ENCODE peak calls at places on chromosomes 12 and 14, in nine cellular contexts. W, J, U, S, O, Y, Z, V and E are unnamed samples.
A peak's percentile ranks its signal among the peaks of the same experiment; 100 is the strongest.

GRCh38 chr12:339557-340195 is 49.4 kb downstream of the KDM5A start:
- DNase-seq in W (no peak), J (no peak), U (no peak), S (no peak), O (no peak), Y (no peak), Z (no peak), V (no peak), E (no peak)

GRCh38 chr12:43151406-43152080 is 400.5 kb downstream of the ADAMTS20 start:
- DNase-seq in W (peak; percentile 82), J (no peak), U (peak; percentile 7), S (no peak), O (no peak), Y (no peak), Z (no peak), V (peak; percentile 78), E (no peak)

GRCh38 chr12:7935773-7936581 is at the start of gene SLC2A3:
- DNase-seq in W (peak; percentile 94), J (peak; percentile 76), U (peak; percentile 90), S (peak; percentile 39), O (peak; percentile 50), Y (peak; percentile 92), Z (peak; percentile 59), V (peak; percentile 86), E (peak; percentile 94)

GRCh38 chr12:110256780-110257431 is 24.1 kb upstream of the ATP2A2 start:
- DNase-seq in W (no peak), J (no peak), U (no peak), S (peak; percentile 51), O (peak; percentile 63), Y (no peak), Z (no peak), V (no peak), E (no peak)

GRCh38 chr12:5784626-5785130 is 160.4 kb downstream of the ANO2 start:
- DNase-seq in W (no peak), J (no peak), U (no peak), S (no peak), O (no peak), Y (no peak), Z (no peak), V (no peak), E (no peak)

GRCh38 chr14:29168149-29168548 is 401.6 kb downstream of the FOXG1 start:
- DNase-seq in W (no peak), J (no peak), U (no peak), S (no peak), O (no peak), Y (no peak), Z (no peak), V (no peak), E (no peak)

GRCh38 chr14:104585966-104586702 is 6.6 kb downstream of the C14orf180 start:
- DNase-seq in W (peak; percentile 42), J (no peak), U (no peak), S (peak; percentile 66), O (peak; percentile 89), Y (no peak), Z (no peak), V (no peak), E (no peak)

GRCh38 chr14:104770851-104771272 is 17.9 kb downstream of the SIVA1 start:
- DNase-seq in W (peak; percentile 49), J (no peak), U (peak; percentile 45), S (no peak), O (peak; percentile 31), Y (no peak), Z (no peak), V (no peak), E (no peak)

GRCh38 chr12:131133994-131134393 is 180.3 kb downstream of the ADGRD1 start:
- DNase-seq in W (no peak), J (no peak), U (no peak), S (no peak), O (no peak), Y (no peak), Z (no peak), V (no peak), E (no peak)

GRCh38 chr12:94994312-94994711 is 9.2 kb downstream of the NDUFA12 start:
- DNase-seq in W (peak; percentile 67), J (no peak), U (no peak), S (no peak), O (no peak), Y (no peak), Z (no peak), V (peak; percentile 79), E (no peak)

GRCh38 chr14:49641697-49642129 is 6.7 kb upstream of the DNAAF2 start:
- DNase-seq in W (no peak), J (no peak), U (no peak), S (no peak), O (peak; percentile 42), Y (no peak), Z (no peak), V (peak; percentile 49), E (peak; percentile 89)

GRCh38 chr12:106066051-106066705 is 72.6 kb downstream of the NUAK1 start:
- DNase-seq in W (no peak), J (no peak), U (no peak), S (no peak), O (no peak), Y (no peak), Z (no peak), V (no peak), E (no peak)

GRCh38 chr12:12676605-12677004 is 19.4 kb downstream of the GPR19 start:
- DNase-seq in W (no peak), J (no peak), U (no peak), S (no peak), O (no peak), Y (no peak), Z (no peak), V (no peak), E (no peak)

GRCh38 chr12:76277480-76277879 is 70.7 kb downstream of the BBS10 start:
- DNase-seq in W (peak; percentile 59), J (no peak), U (no peak), S (no peak), O (no peak), Y (no peak), Z (no peak), V (peak; percentile 93), E (no peak)

GRCh38 chr12:45726594-45727300 is 2.8 kb upstream of the ARID2 start:
- DNase-seq in W (peak; percentile 78), J (peak; percentile 21), U (peak; percentile 51), S (peak; percentile 61), O (peak; percentile 53), Y (no peak), Z (no peak), V (peak; percentile 17), E (peak; percentile 67)

GRCh38 chr12:12379831-12380730 is 23.2 kb downstream of the BORCS5 start:
- DNase-seq in W (peak; percentile 61), J (peak; percentile 39), U (no peak), S (no peak), O (no peak), Y (peak; percentile 87), Z (no peak), V (no peak), E (no peak)

DNA sequence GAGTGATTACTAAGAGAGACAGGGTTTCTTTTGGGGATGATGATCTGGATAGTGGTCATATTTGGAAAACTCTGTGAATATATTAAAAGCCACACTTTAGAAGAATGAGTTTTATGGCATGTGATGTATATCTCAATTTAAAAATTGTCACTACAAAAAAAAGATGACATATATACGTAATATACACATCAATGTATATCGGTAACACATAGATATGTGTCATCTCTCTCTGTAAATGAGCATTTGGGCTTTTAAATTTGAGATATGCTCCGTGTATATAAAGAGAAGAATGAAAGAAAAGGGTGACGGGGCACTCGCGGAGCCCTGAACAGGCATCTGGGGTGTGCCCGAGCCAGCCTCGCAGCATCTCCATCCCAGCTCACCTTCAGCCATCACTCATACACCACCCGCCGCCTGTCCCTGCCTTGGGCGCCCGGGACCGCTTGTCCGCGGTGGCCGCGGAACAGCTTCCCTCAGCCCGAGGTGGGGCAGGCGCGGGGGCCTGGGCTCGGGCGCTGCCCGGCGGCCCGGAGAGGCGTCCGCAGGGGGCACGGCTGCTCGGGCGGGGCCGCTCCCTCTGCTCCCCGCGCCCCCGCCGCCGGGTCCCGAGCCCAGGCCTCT is 592 bp downstream of the SLC41A2 start:
- DNase-seq in W (peak; percentile 55), J (no peak), U (no peak), S (peak; percentile 18), O (no peak), Y (no peak), Z (no peak), V (no peak), E (no peak)
- H3K4me3 ChIP-seq in W (peak overlapping the region; percentile 96), J (peak overlapping the region; percentile 35), U (peak overlapping the region; percentile 58), S (peak overlapping the region; percentile 87), O (peak overlapping the region; percentile 79), Y (no peak overlapping the region), Z (peak overlapping the region; percentile 60), V (peak overlapping the region; percentile 72), E (peak overlapping the region; percentile 94)

GRCh38 chr14:24406416-24406815 is 7.6 kb downstream of the NYNRIN start:
- DNase-seq in W (no peak), J (no peak), U (no peak), S (no peak), O (no peak), Y (no peak), Z (no peak), V (no peak), E (no peak)
- H3K4me1 ChIP-seq in W (peaks cover 10% of the 10 kb centered on the region), J (no peaks in the 10 kb centered on the region), U (no peaks in the 10 kb centered on the region), S (peaks cover 39% of the 10 kb centered on the region), O (peaks cover 6% of the 10 kb centered on the region), Y (no peaks in the 10 kb centered on the region), Z (peaks cover 11% of the 10 kb centered on the region), V (peaks cover 4% of the 10 kb centered on the region), E (no peaks in the 10 kb centered on the region)

DNA sequence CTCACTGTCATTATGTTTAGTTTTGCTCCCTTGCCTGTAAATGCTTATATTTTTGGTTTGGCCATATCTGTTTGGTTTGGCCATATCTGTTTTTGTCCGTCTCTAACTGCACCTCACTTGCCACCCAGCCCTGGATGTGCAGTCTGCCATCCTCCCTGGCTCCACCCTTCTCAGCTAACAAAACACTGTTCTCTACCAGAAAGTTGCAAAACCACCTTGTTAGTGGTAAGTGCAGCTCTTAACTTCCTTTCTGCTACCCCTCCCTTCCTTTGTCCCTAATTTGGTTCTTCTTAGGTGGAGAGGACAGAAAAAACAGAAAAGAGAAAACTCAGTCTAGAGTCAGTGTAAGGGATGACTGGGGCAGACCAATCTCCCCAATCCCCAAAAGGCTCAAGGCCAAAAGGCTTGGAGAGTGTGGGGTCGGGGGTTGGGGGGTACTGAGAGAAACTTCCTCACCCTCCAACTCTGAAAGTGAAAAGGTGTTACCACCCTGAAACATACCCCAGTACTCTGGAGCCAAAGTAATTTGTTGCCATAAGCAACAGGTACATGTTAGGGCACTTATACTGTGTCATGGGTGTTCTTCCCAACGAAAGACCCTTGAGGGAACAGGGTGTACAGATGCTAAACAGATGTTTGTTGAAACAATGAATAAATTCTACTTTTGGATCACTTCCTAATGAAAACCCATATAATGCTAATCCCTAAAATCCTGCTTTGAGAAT is 5.0 kb downstream of the BIN2 start:
- DNase-seq in W (no peak), J (peak; percentile 16), U (no peak), S (no peak), O (no peak), Y (peak; percentile 72), Z (no peak), V (no peak), E (no peak)
- H3K27me3 ChIP-seq in W (no peaks in the 10 kb centered on the region), J (no peaks in the 10 kb centered on the region), U (no peaks in the 10 kb centered on the region), S (peaks cover 6% of the 10 kb centered on the region), O (no peaks in the 10 kb centered on the region), Y (no peaks in the 10 kb centered on the region), Z (no peaks in the 10 kb centered on the region), V (no peaks in the 10 kb centered on the region), E (no peaks in the 10 kb centered on the region)

GRCh38 chr14:55869397-55870049 is 248.7 kb upstream of the PELI2 start:
- DNase-seq in W (no peak), J (no peak), U (no peak), S (no peak), O (no peak), Y (no peak), Z (no peak), V (no peak), E (no peak)
- H3K4me3 ChIP-seq in W (no peak overlapping the region), J (no peak overlapping the region), U (no peak overlapping the region), S (no peak overlapping the region), O (no peak overlapping the region), Y (no peak overlapping the region), Z (no peak overlapping the region), V (no peak overlapping the region), E (no peak overlapping the region)

GRCh38 chr14:62694075-62694474 is 351.2 kb downstream of the KCNH5 start:
- DNase-seq in W (no peak), J (no peak), U (no peak), S (no peak), O (no peak), Y (no peak), Z (no peak), V (peak; percentile 99), E (no peak)
- H3K4me1 ChIP-seq in W (no peaks in the 10 kb centered on the region), J (no peaks in the 10 kb centered on the region), U (peaks cover 9% of the 10 kb centered on the region), S (no peaks in the 10 kb centered on the region), O (no peaks in the 10 kb centered on the region), Y (no peaks in the 10 kb centered on the region), Z (peaks cover 11% of the 10 kb centered on the region), V (peaks cover 23% of the 10 kb centered on the region), E (peaks cover 78% of the 10 kb centered on the region)